ENCODE peak calls at places on chromosomes 13 and 19, in seven cellular contexts. One of them, this sample, is unnamed.

GRCh38 chr13:26618726-26619125 is 61.2 kb downstream of the WASF3 start:
- DNase-seq in Peyer's patch: no peak
- DNase-seq in left lung: no peak
- DNase-seq in heart left ventricle: no peak
- DNase-seq in CD8-positive, alpha-beta memory T cell: no peak
- DNase-seq in uterus: no peak
- DNase-seq in pancreas: no peak
- DNase-seq in this sample: no peak

GRCh38 chr13:94433055-94433947 is 46.2 kb downstream of the DCT start:
- DNase-seq in uterus: no peak
- DNase-seq in pancreas: no peak
- DNase-seq in CD8-positive, alpha-beta memory T cell: no peak
- DNase-seq in Peyer's patch: peak; percentile 45
- DNase-seq in left lung: no peak
- DNase-seq in heart left ventricle: no peak
- DNase-seq in this sample: no peak

GRCh38 chr19:16397791-16398529 is 73.3 kb downstream of the KLF2 start:
- DNase-seq in left lung: no peak
- DNase-seq in uterus: no peak
- DNase-seq in pancreas: no peak
- DNase-seq in heart left ventricle: no peak
- DNase-seq in Peyer's patch: no peak
- DNase-seq in CD8-positive, alpha-beta memory T cell: no peak
- DNase-seq in this sample: no peak

GRCh38 chr13:112096959-112097358 is 30.0 kb downstream of the SOX1 start:
- DNase-seq in heart left ventricle: no peak
- DNase-seq in left lung: no peak
- DNase-seq in pancreas: no peak
- DNase-seq in Peyer's patch: no peak
- DNase-seq in CD8-positive, alpha-beta memory T cell: no peak
- DNase-seq in uterus: no peak
- DNase-seq in this sample: no peak

GRCh38 chr19:11624064-11624463 is 26.8 kb downstream of the ZNF627 start:
- DNase-seq in pancreas: no peak
- DNase-seq in uterus: no peak
- DNase-seq in Peyer's patch: no peak
- DNase-seq in left lung: no peak
- DNase-seq in CD8-positive, alpha-beta memory T cell: no peak
- DNase-seq in heart left ventricle: no peak
- DNase-seq in this sample: no peak

GRCh38 chr13:97432232-97432916 is 1.6 kb upstream of the RAP2A start:
- DNase-seq in pancreas: no peak
- DNase-seq in Peyer's patch: no peak
- DNase-seq in heart left ventricle: no peak
- DNase-seq in uterus: no peak
- DNase-seq in left lung: no peak
- DNase-seq in CD8-positive, alpha-beta memory T cell: no peak
- DNase-seq in this sample: no peak

GRCh38 chr13:57633141-57633949 is 1.8 kb downstream of the PCDH17 start:
- DNase-seq in heart left ventricle: peak; percentile 74
- DNase-seq in pancreas: peak; percentile 59
- DNase-seq in left lung: peak; percentile 80
- DNase-seq in uterus: peak; percentile 30
- DNase-seq in Peyer's patch: peak; percentile 47
- DNase-seq in CD8-positive, alpha-beta memory T cell: no peak
- DNase-seq in this sample: no peak

GRCh38 chr13:110062077-110062776 is 244.7 kb downstream of the COL4A1 start:
- DNase-seq in left lung: no peak
- DNase-seq in heart left ventricle: peak; percentile 75
- DNase-seq in Peyer's patch: no peak
- DNase-seq in uterus: no peak
- DNase-seq in CD8-positive, alpha-beta memory T cell: no peak
- DNase-seq in pancreas: peak; percentile 20
- DNase-seq in this sample: no peak

GRCh38 chr19:53957448-53958167 is 5.1 kb upstream of the CACNG8 start:
- DNase-seq in pancreas: no peak
- DNase-seq in Peyer's patch: no peak
- DNase-seq in CD8-positive, alpha-beta memory T cell: no peak
- DNase-seq in heart left ventricle: no peak
- DNase-seq in uterus: no peak
- DNase-seq in left lung: no peak
- DNase-seq in this sample: no peak

GRCh38 chr19:4374451-4375163 is 25.7 kb downstream of the SH3GL1 start:
- DNase-seq in heart left ventricle: peak; percentile 91
- DNase-seq in pancreas: peak; percentile 60
- DNase-seq in CD8-positive, alpha-beta memory T cell: no peak
- DNase-seq in uterus: peak; percentile 78
- DNase-seq in left lung: peak; percentile 94
- DNase-seq in Peyer's patch: peak; percentile 85
- DNase-seq in this sample: peak; percentile 74

GRCh38 chr19:34816708-34817107 is 43.7 kb upstream of the ZNF599 start:
- DNase-seq in left lung: no peak
- DNase-seq in Peyer's patch: no peak
- DNase-seq in pancreas: no peak
- DNase-seq in CD8-positive, alpha-beta memory T cell: no peak
- DNase-seq in heart left ventricle: no peak
- DNase-seq in uterus: no peak
- DNase-seq in this sample: no peak

GRCh38 chr13:63614874-63615612 is 2199.4 kb upstream of the PCDH20 start:
- DNase-seq in left lung: no peak
- DNase-seq in uterus: no peak
- DNase-seq in pancreas: no peak
- DNase-seq in Peyer's patch: no peak
- DNase-seq in CD8-positive, alpha-beta memory T cell: no peak
- DNase-seq in heart left ventricle: no peak
- DNase-seq in this sample: no peak

GRCh38 chr13:64164435-64164834 is 2748.8 kb upstream of the PCDH20 start:
- DNase-seq in pancreas: no peak
- DNase-seq in left lung: peak; percentile 40
- DNase-seq in uterus: peak; percentile 13
- DNase-seq in CD8-positive, alpha-beta memory T cell: no peak
- DNase-seq in Peyer's patch: no peak
- DNase-seq in heart left ventricle: no peak
- DNase-seq in this sample: no peak

GRCh38 chr19:33304760-33305647 is 2.7 kb upstream of the CEBPA start:
- DNase-seq in uterus: no peak
- DNase-seq in Peyer's patch: peak; percentile 86
- DNase-seq in heart left ventricle: no peak
- DNase-seq in pancreas: peak; percentile 39
- DNase-seq in CD8-positive, alpha-beta memory T cell: no peak
- DNase-seq in left lung: no peak
- DNase-seq in this sample: no peak

GRCh38 chr13:24834902-24835510 is 71.0 kb downstream of the RNF17 start:
- DNase-seq in pancreas: no peak
- DNase-seq in Peyer's patch: no peak
- DNase-seq in left lung: no peak
- DNase-seq in uterus: no peak
- DNase-seq in heart left ventricle: no peak
- DNase-seq in CD8-positive, alpha-beta memory T cell: no peak
- DNase-seq in this sample: no peak

GRCh38 chr19:40006273-40006691 is 9.4 kb downstream of the ZNF546 start:
- DNase-seq in CD8-positive, alpha-beta memory T cell: no peak
- DNase-seq in pancreas: no peak
- DNase-seq in Peyer's patch: no peak
- DNase-seq in left lung: no peak
- DNase-seq in heart left ventricle: no peak
- DNase-seq in uterus: no peak
- DNase-seq in this sample: no peak

GRCh38 chr13:110925023-110925608 is 10.2 kb upstream of the ANKRD10 start:
- DNase-seq in uterus: peak; percentile 39
- DNase-seq in CD8-positive, alpha-beta memory T cell: no peak
- DNase-seq in Peyer's patch: no peak
- DNase-seq in pancreas: no peak
- DNase-seq in left lung: no peak
- DNase-seq in heart left ventricle: no peak
- DNase-seq in this sample: no peak

GRCh38 chr13:33353210-33353609 is 67.7 kb upstream of the STARD13 start:
- DNase-seq in heart left ventricle: peak; percentile 71
- DNase-seq in Peyer's patch: peak; percentile 78
- DNase-seq in left lung: peak; percentile 82
- DNase-seq in CD8-positive, alpha-beta memory T cell: no peak
- DNase-seq in uterus: no peak
- DNase-seq in pancreas: no peak
- DNase-seq in this sample: no peak

GRCh38 chr19:11556634-11557420 is 2.2 kb downstream of the ELOF1 start:
- DNase-seq in Peyer's patch: no peak
- DNase-seq in CD8-positive, alpha-beta memory T cell: no peak
- DNase-seq in uterus: no peak
- DNase-seq in pancreas: no peak
- DNase-seq in left lung: no peak
- DNase-seq in heart left ventricle: no peak
- DNase-seq in this sample: no peak

GRCh38 chr19:43780706-43781525 is at the start of gene KCNN4:
- DNase-seq in CD8-positive, alpha-beta memory T cell: peak; percentile 14
- DNase-seq in left lung: peak; percentile 76
- DNase-seq in uterus: no peak
- DNase-seq in Peyer's patch: peak; percentile 88
- DNase-seq in pancreas: no peak
- DNase-seq in heart left ventricle: no peak
- DNase-seq in this sample: no peak

DNA sequence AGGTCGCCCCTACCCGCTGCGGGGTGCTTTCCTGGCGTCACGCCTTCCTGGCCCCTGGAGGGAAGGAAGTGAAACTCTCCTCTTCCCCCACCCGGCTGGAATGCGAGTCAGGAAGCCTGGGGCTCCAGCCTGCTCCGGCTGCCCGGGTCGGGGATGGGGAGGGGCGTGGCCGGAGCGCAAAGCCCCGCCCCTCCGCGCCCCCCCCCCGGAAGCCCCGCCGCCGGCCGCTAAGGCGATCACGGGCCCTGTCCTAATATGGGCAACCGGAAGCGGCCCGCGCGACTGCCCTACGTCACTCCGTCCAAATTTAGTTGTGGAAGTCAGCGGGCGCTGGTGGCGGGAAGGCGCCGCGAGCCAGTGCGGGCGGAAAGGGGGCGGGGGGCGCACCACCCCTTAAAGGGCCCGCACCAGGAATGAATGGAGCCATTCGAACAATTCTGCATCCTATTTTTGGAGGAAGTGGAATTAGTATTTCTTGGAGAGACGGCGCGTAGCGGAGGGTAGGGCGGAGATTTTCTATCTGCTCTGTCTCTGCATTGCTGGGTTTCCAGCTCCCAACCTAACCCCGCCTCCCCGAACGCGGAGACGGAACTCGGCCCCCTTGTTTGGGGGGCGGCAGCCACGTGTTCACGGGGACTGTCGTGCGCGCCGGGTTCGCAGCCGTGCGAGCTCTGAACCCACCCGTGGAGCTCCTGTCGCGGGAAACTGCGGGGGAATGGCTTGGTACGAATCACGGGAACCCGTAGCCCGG is 1.6 kb downstream of the IER2 start:
- DNase-seq in uterus: peak; percentile 98
- DNase-seq in heart left ventricle: peak; percentile 97
- DNase-seq in left lung: peak; percentile 97
- DNase-seq in CD8-positive, alpha-beta memory T cell: peak; percentile 95
- DNase-seq in Peyer's patch: peak; percentile 99
- DNase-seq in pancreas: peak; percentile 98
- DNase-seq in this sample: peak; percentile 89
- H3K4me1 ChIP-seq in uterus: peaks cover 7% of the 10 kb centered on the region
- H3K4me1 ChIP-seq in heart left ventricle: peaks cover 27% of the 10 kb centered on the region
- H3K4me1 ChIP-seq in left lung: peaks cover 10% of the 10 kb centered on the region
- H3K4me1 ChIP-seq in CD8-positive, alpha-beta memory T cell: peaks cover 23% of the 10 kb centered on the region
- H3K4me1 ChIP-seq in Peyer's patch: no peaks in the 10 kb centered on the region
- H3K4me1 ChIP-seq in pancreas: peaks cover 10% of the 10 kb centered on the region
- H3K4me1 ChIP-seq in this sample: peaks cover 36% of the 10 kb centered on the region

DNA sequence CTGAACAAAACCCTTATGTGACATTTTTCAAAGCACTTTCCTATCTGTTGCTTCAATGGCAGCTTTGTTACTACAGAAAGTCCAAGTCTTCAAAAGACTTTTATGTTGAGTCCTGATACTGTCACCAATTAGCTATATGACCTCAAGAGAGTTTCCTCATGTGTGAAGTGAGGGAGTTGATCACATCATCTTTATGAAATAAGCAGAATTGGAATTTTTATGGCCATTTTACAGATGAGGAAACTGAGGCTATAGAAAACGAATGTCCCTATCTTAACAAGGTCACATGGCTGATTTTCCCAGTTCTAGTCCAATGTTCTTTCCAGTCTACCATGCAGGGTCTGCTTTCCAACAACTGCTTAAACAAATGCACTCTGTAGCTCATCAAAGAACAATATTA is 2.6 kb downstream of the TNFRSF19 start:
- DNase-seq in CD8-positive, alpha-beta memory T cell: no peak
- DNase-seq in uterus: no peak
- DNase-seq in pancreas: no peak
- DNase-seq in heart left ventricle: no peak
- DNase-seq in left lung: no peak
- DNase-seq in Peyer's patch: no peak
- DNase-seq in this sample: no peak
- H3K4me3 ChIP-seq in CD8-positive, alpha-beta memory T cell: no peak overlapping the region
- H3K4me3 ChIP-seq in uterus: no peak overlapping the region
- H3K4me3 ChIP-seq in pancreas: no peak overlapping the region
- H3K4me3 ChIP-seq in heart left ventricle: peak overlapping the region; percentile 63
- H3K4me3 ChIP-seq in left lung: no peak overlapping the region
- H3K4me3 ChIP-seq in Peyer's patch: no peak overlapping the region
- H3K4me3 ChIP-seq in this sample: no peak overlapping the region

DNA sequence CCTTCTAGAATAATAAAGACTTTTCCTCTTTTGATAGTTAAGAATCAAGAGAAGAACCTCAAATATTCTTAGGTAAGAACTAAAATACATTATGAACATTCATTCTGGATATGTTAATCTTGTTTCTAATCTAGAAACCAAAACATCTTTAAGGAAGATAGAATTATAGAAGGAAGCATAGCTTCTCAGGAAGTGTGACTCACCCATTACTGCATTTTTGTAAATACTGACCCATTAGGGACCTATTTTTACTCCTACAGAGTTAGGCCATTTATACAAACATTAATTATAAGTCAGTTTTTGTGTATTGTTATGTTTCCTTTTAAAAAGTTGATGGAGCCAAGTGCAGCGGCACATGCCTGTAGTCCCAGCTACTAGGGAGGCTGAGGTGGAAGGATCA is 147.1 kb downstream of the NUFIP1 start:
- DNase-seq in CD8-positive, alpha-beta memory T cell: no peak
- DNase-seq in Peyer's patch: no peak
- DNase-seq in pancreas: no peak
- DNase-seq in uterus: no peak
- DNase-seq in left lung: no peak
- DNase-seq in heart left ventricle: no peak
- DNase-seq in this sample: no peak
- H3K27ac ChIP-seq in CD8-positive, alpha-beta memory T cell: no peak overlapping the region
- H3K27ac ChIP-seq in Peyer's patch: no peak overlapping the region
- H3K27ac ChIP-seq in pancreas: no peak overlapping the region
- H3K27ac ChIP-seq in uterus: peak overlapping the region; percentile 13
- H3K27ac ChIP-seq in left lung: no peak overlapping the region
- H3K27ac ChIP-seq in heart left ventricle: no peak overlapping the region
- H3K27ac ChIP-seq in this sample: peak overlapping the region; percentile 74

DNA sequence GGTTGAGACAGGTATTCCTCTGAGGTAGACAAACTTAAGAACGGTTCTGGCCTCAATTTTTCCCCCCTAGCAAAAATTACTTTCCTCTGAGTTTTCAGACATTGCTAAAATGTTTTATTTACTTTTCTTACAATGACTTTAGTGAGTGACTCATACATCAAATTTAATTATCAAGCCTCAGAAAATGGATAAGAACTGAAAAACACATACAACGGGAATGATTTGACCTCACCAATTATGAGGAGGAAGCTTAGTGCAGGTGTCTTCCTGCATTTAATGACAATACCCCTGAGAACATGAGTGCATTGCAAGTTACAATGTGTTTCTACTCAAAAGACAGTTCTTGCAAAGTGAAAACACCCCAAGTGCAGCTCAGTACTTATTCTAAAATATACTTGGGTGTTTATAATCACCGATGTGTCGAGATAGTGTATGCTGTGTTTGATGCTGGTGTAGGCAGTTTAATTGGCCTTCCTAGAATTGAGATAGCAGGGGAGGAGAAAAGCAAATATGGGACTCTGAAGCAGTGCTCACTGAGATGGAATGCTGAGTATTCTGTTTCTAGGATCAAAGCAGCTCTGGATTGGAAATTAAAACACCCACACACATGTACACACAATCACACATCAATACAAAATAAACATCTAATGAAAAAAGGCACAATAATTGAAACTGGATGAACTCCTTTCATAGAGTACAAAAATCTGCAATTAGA is 189.5 kb upstream of the SLC10A2 start:
- DNase-seq in left lung: no peak
- DNase-seq in pancreas: no peak
- DNase-seq in uterus: no peak
- DNase-seq in Peyer's patch: no peak
- DNase-seq in CD8-positive, alpha-beta memory T cell: no peak
- DNase-seq in heart left ventricle: no peak
- DNase-seq in this sample: no peak
- H3K4me1 ChIP-seq in left lung: no peaks in the 10 kb centered on the region
- H3K4me1 ChIP-seq in pancreas: no peaks in the 10 kb centered on the region
- H3K4me1 ChIP-seq in uterus: no peaks in the 10 kb centered on the region
- H3K4me1 ChIP-seq in Peyer's patch: no peaks in the 10 kb centered on the region
- H3K4me1 ChIP-seq in CD8-positive, alpha-beta memory T cell: no peaks in the 10 kb centered on the region
- H3K4me1 ChIP-seq in heart left ventricle: no peaks in the 10 kb centered on the region
- H3K4me1 ChIP-seq in this sample: no peaks in the 10 kb centered on the region

This sample was measured in thoracic aorta.